ENCODE peak calls at places on chromosomes 11 and 22, in four cellular contexts. C is activated T-cell treated with anti-CD3 and anti-CD28 coated beads, Interleukin-2, amount 50 U/mL, for 24 hours; E is activated CD4-positive, alpha-beta T cell treated with anti-CD3 and anti-CD28 coated beads for 4 hours; D is fibroblast of lung. W is an unnamed sample.

GRCh38 chr11:36388086-36388485 is 92.0 kb downstream of the PRR5L start:
- DNase-seq in D (peak; percentile 33), E (no peak), C (no peak), W (no peak)

GRCh38 chr22:40243891-40244290 is 66.2 kb downstream of the TNRC6B start:
- DNase-seq in D (no peak), C (no peak), E (no peak), W (no peak)

GRCh38 chr11:28342704-28343103 is 234.5 kb downstream of the METTL15 start:
- DNase-seq in C (no peak), E (no peak), D (peak; percentile 39), W (no peak)

GRCh38 chr22:45997077-45997774 is 20.3 kb upstream of the WNT7B start:
- DNase-seq in E (no peak), D (peak; percentile 96), C (no peak), W (no peak)

GRCh38 chr11:1497600-1497999 is 11.0 kb upstream of the MOB2 start:
- DNase-seq in E (no peak), C (no peak), D (no peak), W (no peak)

GRCh38 chr11:68541983-68542382 is 81.4 kb downstream of the PPP6R3 start:
- DNase-seq in E (no peak), D (no peak), C (no peak), W (no peak)

GRCh38 chr11:65546217-65546958 is 11.8 kb downstream of the LTBP3 start:
- DNase-seq in C (peak; percentile 99), E (peak; percentile 99), D (no peak), W (peak; percentile 66)

GRCh38 chr22:30573594-30574094 is 821 bp downstream of the GAL3ST1 start:
- DNase-seq in D (no peak), C (no peak), E (no peak), W (no peak)

GRCh38 chr11:69414773-69415187 is 66.7 kb upstream of the LINC01488 start:
- DNase-seq in C (no peak), D (no peak), E (no peak), W (no peak)

GRCh38 chr11:1948389-1948788 is 1.3 kb downstream of the MRPL23 start:
- DNase-seq in C (no peak), D (no peak), E (no peak), W (no peak)

GRCh38 chr22:49962751-49963646 is 2.4 kb downstream of the PIM3 start:
- DNase-seq in C (peak; percentile 44), D (no peak), E (peak; percentile 33), W (no peak)

GRCh38 chr22:45064313-45065268 is 54.8 kb upstream of the PHF21B start:
- DNase-seq in D (peak; percentile 66), E (peak; percentile 3), C (peak; percentile 68), W (no peak)

GRCh38 chr11:122145715-122146274 is 29.8 kb upstream of the BLID start:
- DNase-seq in D (no peak), C (no peak), E (no peak), W (peak; percentile 17)

GRCh38 chr22:41939981-41940852 is 6.7 kb downstream of the CENPM start:
- DNase-seq in C (peak; percentile 89), E (peak; percentile 96), D (no peak), W (no peak)

GRCh38 chr11:75635009-75635909 is 33.6 kb downstream of the MAP6 start:
- DNase-seq in E (no peak), C (no peak), D (peak; percentile 72), W (no peak)

GRCh38 chr11:20584093-20584774 is 15.2 kb upstream of the SLC6A5 start:
- DNase-seq in C (no peak), D (no peak), E (no peak), W (no peak)

GRCh38 chr11:120132645-120133185 is 5.2 kb downstream of the TRIM29 start:
- DNase-seq in D (no peak), C (no peak), E (no peak), W (no peak)

GRCh38 chr11:2796508-2797180 is 88.9 kb downstream of the CDKN1C start:
- DNase-seq in D (no peak), C (peak; percentile 13), E (no peak), W (no peak)

GRCh38 chr22:39221999-39222686 is 22.6 kb downstream of the PDGFB start:
- DNase-seq in C (no peak), D (no peak), E (no peak), W (no peak)